ENCODE peak calls at places on chromosomes 13 and 19, in seven cellular contexts. One of them, this sample, is unnamed.

GRCh38 chr19:16285769-16286564 is 38.7 kb upstream of the KLF2 start:
- DNase-seq in HTR-8/SVneo: no peak
- DNase-seq in ovary: peak
- DNase-seq in heart left ventricle: no peak
- DNase-seq in tibial artery: peak
- DNase-seq in RKO: no peak
- DNase-seq in NCI-H2081 treated with DMSO at 0.1 percent for 48 hours: peak
- DNase-seq in this sample: no peak

GRCh38 chr19:32453736-32454135 is 48.2 kb downstream of the DPY19L3 start:
- DNase-seq in RKO: no peak
- DNase-seq in HTR-8/SVneo: no peak
- DNase-seq in tibial artery: no peak
- DNase-seq in ovary: no peak
- DNase-seq in NCI-H2081 treated with DMSO at 0.1 percent for 48 hours: no peak
- DNase-seq in heart left ventricle: no peak
- DNase-seq in this sample: no peak

GRCh38 chr13:20465218-20465879 is 60.3 kb downstream of the CRYL1 start:
- DNase-seq in heart left ventricle: no peak
- DNase-seq in ovary: no peak
- DNase-seq in HTR-8/SVneo: no peak
- DNase-seq in RKO: no peak
- DNase-seq in NCI-H2081 treated with DMSO at 0.1 percent for 48 hours: no peak
- DNase-seq in tibial artery: no peak
- DNase-seq in this sample: no peak

GRCh38 chr13:65725001-65725400 is 1505.1 kb downstream of the PCDH9 start:
- DNase-seq in NCI-H2081 treated with DMSO at 0.1 percent for 48 hours: no peak
- DNase-seq in tibial artery: no peak
- DNase-seq in RKO: no peak
- DNase-seq in HTR-8/SVneo: no peak
- DNase-seq in heart left ventricle: no peak
- DNase-seq in ovary: no peak
- DNase-seq in this sample: no peak

GRCh38 chr13:40430234-40430633 is 236.2 kb downstream of the FOXO1 start:
- DNase-seq in ovary: no peak
- DNase-seq in HTR-8/SVneo: no peak
- DNase-seq in NCI-H2081 treated with DMSO at 0.1 percent for 48 hours: no peak
- DNase-seq in tibial artery: no peak
- DNase-seq in RKO: no peak
- DNase-seq in heart left ventricle: no peak
- DNase-seq in this sample: no peak

GRCh38 chr13:49635599-49636433 is 7.5 kb downstream of the ARL11 start:
- DNase-seq in HTR-8/SVneo: no peak
- DNase-seq in RKO: no peak
- DNase-seq in heart left ventricle: peak
- DNase-seq in ovary: peak
- DNase-seq in tibial artery: no peak
- DNase-seq in NCI-H2081 treated with DMSO at 0.1 percent for 48 hours: no peak
- DNase-seq in this sample: no peak

GRCh38 chr13:95382411-95382810 is 81.2 kb upstream of the ABCC4 start:
- DNase-seq in tibial artery: no peak
- DNase-seq in RKO: peak
- DNase-seq in NCI-H2081 treated with DMSO at 0.1 percent for 48 hours: no peak
- DNase-seq in heart left ventricle: no peak
- DNase-seq in ovary: no peak
- DNase-seq in HTR-8/SVneo: no peak
- DNase-seq in this sample: no peak

GRCh38 chr19:28066988-28067387 is 1146.0 kb downstream of the UQCRFS1 start:
- DNase-seq in NCI-H2081 treated with DMSO at 0.1 percent for 48 hours: no peak
- DNase-seq in heart left ventricle: no peak
- DNase-seq in HTR-8/SVneo: no peak
- DNase-seq in ovary: no peak
- DNase-seq in tibial artery: no peak
- DNase-seq in RKO: no peak
- DNase-seq in this sample: no peak

GRCh38 chr13:50691176-50691681 is 152.3 kb downstream of the DLEU7 start:
- DNase-seq in HTR-8/SVneo: no peak
- DNase-seq in ovary: no peak
- DNase-seq in NCI-H2081 treated with DMSO at 0.1 percent for 48 hours: no peak
- DNase-seq in heart left ventricle: no peak
- DNase-seq in tibial artery: no peak
- DNase-seq in RKO: no peak
- DNase-seq in this sample: no peak

GRCh38 chr19:58353717-58354477 is 605 bp upstream of the A1BG start:
- DNase-seq in ovary: no peak
- DNase-seq in tibial artery: no peak
- DNase-seq in HTR-8/SVneo: no peak
- DNase-seq in heart left ventricle: no peak
- DNase-seq in RKO: no peak
- DNase-seq in NCI-H2081 treated with DMSO at 0.1 percent for 48 hours: no peak
- DNase-seq in this sample: no peak

GRCh38 chr13:110233181-110233641 is 73.7 kb downstream of the COL4A1 start:
- DNase-seq in tibial artery: peak
- DNase-seq in RKO: no peak
- DNase-seq in NCI-H2081 treated with DMSO at 0.1 percent for 48 hours: no peak
- DNase-seq in HTR-8/SVneo: no peak
- DNase-seq in heart left ventricle: peak
- DNase-seq in ovary: no peak
- DNase-seq in this sample: peak

GRCh38 chr19:36215276-36216171 is 618 bp downstream of the ZNF146 start:
- DNase-seq in heart left ventricle: no peak
- DNase-seq in NCI-H2081 treated with DMSO at 0.1 percent for 48 hours: no peak
- DNase-seq in RKO: peak
- DNase-seq in tibial artery: no peak
- DNase-seq in HTR-8/SVneo: no peak
- DNase-seq in ovary: no peak
- DNase-seq in this sample: no peak

GRCh38 chr13:37429976-37430375 is 168.6 kb downstream of the POSTN start:
- DNase-seq in HTR-8/SVneo: no peak
- DNase-seq in heart left ventricle: no peak
- DNase-seq in ovary: no peak
- DNase-seq in RKO: peak
- DNase-seq in tibial artery: no peak
- DNase-seq in NCI-H2081 treated with DMSO at 0.1 percent for 48 hours: no peak
- DNase-seq in this sample: no peak

GRCh38 chr13:111664696-111665095 is 344.3 kb downstream of the TEX29 start:
- DNase-seq in NCI-H2081 treated with DMSO at 0.1 percent for 48 hours: no peak
- DNase-seq in RKO: no peak
- DNase-seq in tibial artery: no peak
- DNase-seq in ovary: no peak
- DNase-seq in heart left ventricle: no peak
- DNase-seq in HTR-8/SVneo: no peak
- DNase-seq in this sample: no peak

GRCh38 chr13:83065136-83065535 is 817.1 kb downstream of the SLITRK1 start:
- DNase-seq in ovary: no peak
- DNase-seq in RKO: no peak
- DNase-seq in NCI-H2081 treated with DMSO at 0.1 percent for 48 hours: no peak
- DNase-seq in tibial artery: peak
- DNase-seq in HTR-8/SVneo: no peak
- DNase-seq in heart left ventricle: no peak
- DNase-seq in this sample: no peak

GRCh38 chr19:40982594-40983101 is 8.4 kb upstream of the CYP2B6 start:
- DNase-seq in ovary: no peak
- DNase-seq in tibial artery: no peak
- DNase-seq in NCI-H2081 treated with DMSO at 0.1 percent for 48 hours: no peak
- DNase-seq in heart left ventricle: no peak
- DNase-seq in HTR-8/SVneo: no peak
- DNase-seq in RKO: peak
- DNase-seq in this sample: no peak

GRCh38 chr13:43934273-43934672 is 54.6 kb downstream of the LACC1 start:
- DNase-seq in tibial artery: no peak
- DNase-seq in NCI-H2081 treated with DMSO at 0.1 percent for 48 hours: no peak
- DNase-seq in RKO: no peak
- DNase-seq in HTR-8/SVneo: no peak
- DNase-seq in ovary: no peak
- DNase-seq in heart left ventricle: no peak
- DNase-seq in this sample: no peak

GRCh38 chr13:34942732-34943674 is 933 bp downstream of the NBEA start:
- DNase-seq in heart left ventricle: peak
- DNase-seq in HTR-8/SVneo: peak
- DNase-seq in tibial artery: peak
- DNase-seq in NCI-H2081 treated with DMSO at 0.1 percent for 48 hours: no peak
- DNase-seq in ovary: peak
- DNase-seq in RKO: no peak
- DNase-seq in this sample: peak